ENCODE peak calls at places on chromosome 1, in five cellular contexts. One of them, this sample, is unnamed.
A peak's percentile ranks its signal among the peaks of the same experiment; 100 is the strongest.

GRCh38 chr1:37479255-37480124 is 5.1 kb downstream of the ZC3H12A start:
- DNase-seq in naive thymus-derived CD4-positive, alpha-beta T cell: peak; percentile 55
- DNase-seq in prostate gland: peak; percentile 94
- DNase-seq in upper lobe of right lung: peak; percentile 97
- DNase-seq in IMR-90: peak; percentile 90
- DNase-seq in this sample: peak; percentile 97

GRCh38 chr1:184520343-184520742 is 133.5 kb downstream of the C1orf21 start:
- DNase-seq in prostate gland: no peak
- DNase-seq in IMR-90: no peak
- DNase-seq in upper lobe of right lung: no peak
- DNase-seq in naive thymus-derived CD4-positive, alpha-beta T cell: no peak
- DNase-seq in this sample: no peak

GRCh38 chr1:228314658-228315483 is 91.8 kb downstream of the TRIM11 start:
- DNase-seq in IMR-90: no peak
- DNase-seq in naive thymus-derived CD4-positive, alpha-beta T cell: no peak
- DNase-seq in upper lobe of right lung: peak; percentile 50
- DNase-seq in prostate gland: no peak
- DNase-seq in this sample: no peak

GRCh38 chr1:32813941-32814739 is 3.0 kb downstream of the YARS1 start:
- DNase-seq in prostate gland: no peak
- DNase-seq in naive thymus-derived CD4-positive, alpha-beta T cell: no peak
- DNase-seq in IMR-90: peak; percentile 37
- DNase-seq in upper lobe of right lung: no peak
- DNase-seq in this sample: no peak

GRCh38 chr1:19123837-19124236 is 86.2 kb downstream of the UBR4 start:
- DNase-seq in IMR-90: no peak
- DNase-seq in naive thymus-derived CD4-positive, alpha-beta T cell: peak; percentile 15
- DNase-seq in upper lobe of right lung: no peak
- DNase-seq in prostate gland: no peak
- DNase-seq in this sample: peak; percentile 54

GRCh38 chr1:206101351-206101750 is 15.8 kb downstream of the AVPR1B start:
- DNase-seq in naive thymus-derived CD4-positive, alpha-beta T cell: no peak
- DNase-seq in IMR-90: no peak
- DNase-seq in upper lobe of right lung: no peak
- DNase-seq in prostate gland: no peak
- DNase-seq in this sample: no peak

GRCh38 chr1:151143057-151143435 is 3.4 kb downstream of the SEMA6C start:
- DNase-seq in naive thymus-derived CD4-positive, alpha-beta T cell: no peak
- DNase-seq in upper lobe of right lung: no peak
- DNase-seq in prostate gland: no peak
- DNase-seq in IMR-90: no peak
- DNase-seq in this sample: no peak

GRCh38 chr1:119978018-119978505 is 81.7 kb upstream of the ADAM30 start:
- DNase-seq in IMR-90: no peak
- DNase-seq in upper lobe of right lung: no peak
- DNase-seq in naive thymus-derived CD4-positive, alpha-beta T cell: no peak
- DNase-seq in prostate gland: no peak
- DNase-seq in this sample: no peak

GRCh38 chr1:14260480-14260879 is 338.0 kb upstream of the KAZN start:
- DNase-seq in naive thymus-derived CD4-positive, alpha-beta T cell: no peak
- DNase-seq in prostate gland: no peak
- DNase-seq in IMR-90: no peak
- DNase-seq in upper lobe of right lung: no peak
- DNase-seq in this sample: no peak

GRCh38 chr1:60746278-60746761 is 336.0 kb upstream of the NFIA start:
- DNase-seq in upper lobe of right lung: peak; percentile 53
- DNase-seq in naive thymus-derived CD4-positive, alpha-beta T cell: no peak
- DNase-seq in IMR-90: no peak
- DNase-seq in prostate gland: no peak
- DNase-seq in this sample: no peak

GRCh38 chr1:224637510-224637909 is 21.4 kb downstream of the CNIH3 start:
- DNase-seq in IMR-90: peak; percentile 95
- DNase-seq in prostate gland: no peak
- DNase-seq in naive thymus-derived CD4-positive, alpha-beta T cell: no peak
- DNase-seq in upper lobe of right lung: no peak
- DNase-seq in this sample: no peak

GRCh38 chr1:165456861-165457260 is 11.9 kb upstream of the RXRG start:
- DNase-seq in naive thymus-derived CD4-positive, alpha-beta T cell: no peak
- DNase-seq in upper lobe of right lung: no peak
- DNase-seq in IMR-90: no peak
- DNase-seq in prostate gland: no peak
- DNase-seq in this sample: no peak

GRCh38 chr1:25821112-25821476 is 1.3 kb downstream of the MTFR1L start:
- DNase-seq in naive thymus-derived CD4-positive, alpha-beta T cell: no peak
- DNase-seq in IMR-90: no peak
- DNase-seq in prostate gland: no peak
- DNase-seq in upper lobe of right lung: peak; percentile 46
- DNase-seq in this sample: no peak

GRCh38 chr1:83515566-83516169 is 483.3 kb downstream of the TTLL7 start:
- DNase-seq in naive thymus-derived CD4-positive, alpha-beta T cell: no peak
- DNase-seq in upper lobe of right lung: no peak
- DNase-seq in IMR-90: no peak
- DNase-seq in prostate gland: no peak
- DNase-seq in this sample: no peak

DNA sequence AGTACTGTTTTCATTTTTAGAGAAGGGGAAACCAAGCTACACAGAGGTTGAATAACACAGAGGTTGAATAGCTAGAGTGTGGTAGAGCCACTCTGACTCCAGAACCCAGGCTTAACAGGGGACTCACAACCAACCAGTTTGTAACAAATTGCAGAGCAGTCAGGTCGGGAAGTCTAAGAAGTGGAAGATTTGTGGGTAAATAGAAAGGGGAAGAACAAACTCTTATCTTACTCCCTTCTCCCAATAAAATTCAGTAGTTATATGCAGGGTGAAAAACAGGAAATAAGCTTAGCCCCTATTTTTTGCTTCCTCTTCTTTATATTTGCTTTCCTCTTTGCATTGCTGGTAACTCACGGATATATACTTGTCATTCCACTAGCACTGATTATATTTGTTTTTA is 23.2 kb downstream of the CDC42 start:
- DNase-seq in prostate gland: no peak
- DNase-seq in naive thymus-derived CD4-positive, alpha-beta T cell: no peak
- DNase-seq in IMR-90: no peak
- DNase-seq in upper lobe of right lung: no peak
- DNase-seq in this sample: no peak
- H3K27ac ChIP-seq in prostate gland: no peak overlapping the region
- H3K27ac ChIP-seq in naive thymus-derived CD4-positive, alpha-beta T cell: peak overlapping the region; percentile 53
- H3K27ac ChIP-seq in IMR-90: no peak overlapping the region
- H3K27ac ChIP-seq in upper lobe of right lung: peak overlapping the region; percentile 26
- H3K27ac ChIP-seq in this sample: peak overlapping the region; percentile 60

GRCh38 chr1:41687007-41687406 is 202.5 kb upstream of the EDN2 start:
- DNase-seq in upper lobe of right lung: peak; percentile 2
- DNase-seq in prostate gland: no peak
- DNase-seq in IMR-90: no peak
- DNase-seq in naive thymus-derived CD4-positive, alpha-beta T cell: no peak
- DNase-seq in this sample: no peak

GRCh38 chr1:41689139-41689538 is 204.7 kb upstream of the EDN2 start:
- DNase-seq in IMR-90: no peak
- DNase-seq in prostate gland: no peak
- DNase-seq in naive thymus-derived CD4-positive, alpha-beta T cell: no peak
- DNase-seq in upper lobe of right lung: peak; percentile 34
- DNase-seq in this sample: no peak

GRCh38 chr1:41691424-41691823 is 206.9 kb upstream of the EDN2 start:
- DNase-seq in upper lobe of right lung: no peak
- DNase-seq in prostate gland: no peak
- DNase-seq in IMR-90: no peak
- DNase-seq in naive thymus-derived CD4-positive, alpha-beta T cell: no peak
- DNase-seq in this sample: no peak

GRCh38 chr1:41690331-41690730 is 205.8 kb upstream of the EDN2 start:
- DNase-seq in IMR-90: no peak
- DNase-seq in naive thymus-derived CD4-positive, alpha-beta T cell: no peak
- DNase-seq in upper lobe of right lung: peak; percentile 36
- DNase-seq in prostate gland: no peak
- DNase-seq in this sample: no peak

DNA sequence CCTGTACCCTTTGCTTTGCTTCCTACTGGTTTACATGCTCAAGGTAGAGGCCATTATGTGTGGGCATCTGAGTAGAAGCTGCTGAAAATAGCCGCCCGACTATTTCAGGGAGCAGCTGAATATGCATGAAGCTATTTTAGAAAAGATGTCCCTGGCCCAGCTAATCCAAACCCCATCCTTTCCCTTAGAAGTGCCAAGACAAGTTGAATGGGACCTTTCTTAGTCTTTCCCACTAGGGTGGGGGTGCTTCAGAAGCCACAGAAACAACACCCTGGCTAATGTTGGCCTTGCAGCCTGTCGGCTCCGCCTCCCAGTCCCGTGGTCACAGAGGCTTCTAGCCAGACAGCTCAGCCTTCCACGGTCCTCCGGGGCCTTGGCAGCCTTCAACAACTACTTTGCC is 205.1 kb upstream of the EDN2 start:
- DNase-seq in upper lobe of right lung: peak; percentile 20
- DNase-seq in prostate gland: no peak
- DNase-seq in naive thymus-derived CD4-positive, alpha-beta T cell: no peak
- DNase-seq in IMR-90: no peak
- DNase-seq in this sample: no peak
- H3K27ac ChIP-seq in upper lobe of right lung: no peak overlapping the region
- H3K27ac ChIP-seq in prostate gland: no peak overlapping the region
- H3K27ac ChIP-seq in naive thymus-derived CD4-positive, alpha-beta T cell: no peak overlapping the region
- H3K27ac ChIP-seq in IMR-90: no peak overlapping the region
- H3K27ac ChIP-seq in this sample: no peak overlapping the region

GRCh38 chr1:44675186-44675585 is 672 bp downstream of the ARMH1 start:
- DNase-seq in upper lobe of right lung: peak; percentile 44
- DNase-seq in prostate gland: no peak
- DNase-seq in IMR-90: no peak
- DNase-seq in naive thymus-derived CD4-positive, alpha-beta T cell: no peak
- DNase-seq in this sample: no peak
- H3K27ac ChIP-seq in upper lobe of right lung: peak overlapping the region; percentile 97
- H3K27ac ChIP-seq in prostate gland: no peak overlapping the region
- H3K27ac ChIP-seq in IMR-90: no peak overlapping the region
- H3K27ac ChIP-seq in naive thymus-derived CD4-positive, alpha-beta T cell: no peak overlapping the region
- H3K27ac ChIP-seq in this sample: no peak overlapping the region

GRCh38 chr1:202235003-202235660 is 41.5 kb downstream of the LGR6 start:
- DNase-seq in upper lobe of right lung: no peak
- DNase-seq in IMR-90: no peak
- DNase-seq in prostate gland: no peak
- DNase-seq in naive thymus-derived CD4-positive, alpha-beta T cell: no peak
- DNase-seq in this sample: no peak

GRCh38 chr1:202233824-202234223 is 40.2 kb downstream of the LGR6 start:
- DNase-seq in upper lobe of right lung: no peak
- DNase-seq in IMR-90: no peak
- DNase-seq in prostate gland: no peak
- DNase-seq in naive thymus-derived CD4-positive, alpha-beta T cell: no peak
- DNase-seq in this sample: no peak

GRCh38 chr1:202237052-202237451 is 43.5 kb downstream of the LGR6 start:
- DNase-seq in prostate gland: no peak
- DNase-seq in upper lobe of right lung: peak; percentile 65
- DNase-seq in IMR-90: peak; percentile 15
- DNase-seq in naive thymus-derived CD4-positive, alpha-beta T cell: no peak
- DNase-seq in this sample: no peak

GRCh38 chr1:202234331-202235002 is 40.9 kb downstream of the LGR6 start:
- DNase-seq in prostate gland: no peak
- DNase-seq in upper lobe of right lung: no peak
- DNase-seq in naive thymus-derived CD4-positive, alpha-beta T cell: no peak
- DNase-seq in IMR-90: peak; percentile 37
- DNase-seq in this sample: no peak

DNA sequence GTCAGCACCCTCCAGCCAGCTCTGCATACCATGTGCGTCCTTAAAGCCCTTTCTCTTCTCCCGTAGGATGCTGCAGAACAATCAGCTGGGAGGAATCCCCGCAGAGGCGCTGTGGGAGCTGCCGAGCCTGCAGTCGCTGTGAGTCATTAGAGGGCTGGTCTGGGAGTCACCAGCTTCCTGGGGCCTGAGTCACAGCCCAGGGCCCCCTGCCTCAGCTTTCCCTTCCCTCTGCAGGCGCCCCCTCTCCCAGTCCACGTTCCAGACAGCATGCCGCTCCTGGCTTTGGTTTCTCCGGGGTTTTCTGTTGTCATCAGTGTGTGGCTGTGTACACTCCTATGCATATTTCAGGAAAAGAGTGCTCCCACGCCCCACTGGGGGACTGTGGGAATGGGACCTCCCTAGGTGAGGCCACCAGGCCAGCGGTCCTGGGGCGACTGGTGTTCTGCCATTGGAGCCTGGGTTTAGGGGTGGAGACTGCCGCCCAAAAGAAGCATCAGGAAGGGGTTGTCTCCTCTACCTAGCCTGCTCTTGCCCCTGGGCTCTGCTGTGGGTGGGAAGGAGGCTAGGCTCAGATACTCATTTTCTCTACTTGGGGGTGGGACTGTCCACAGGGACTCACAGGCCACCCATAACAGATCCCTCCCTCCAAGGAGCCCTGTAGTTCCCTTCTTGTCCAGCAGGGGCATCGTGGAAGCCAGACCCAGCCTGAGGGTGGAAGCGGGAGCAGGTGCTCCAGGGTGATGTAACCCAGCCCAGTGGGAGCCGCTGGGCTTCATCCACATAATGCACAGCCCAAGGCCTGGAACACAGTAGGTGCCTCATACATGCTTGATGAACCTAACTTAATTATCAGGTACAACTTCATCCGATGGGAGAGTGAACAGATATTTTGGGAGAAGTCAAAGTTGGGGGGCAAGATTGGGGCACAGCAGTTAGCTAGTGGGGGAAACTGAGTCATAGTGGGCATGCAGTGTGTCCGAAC is 42.5 kb downstream of the LGR6 start:
- DNase-seq in naive thymus-derived CD4-positive, alpha-beta T cell: peak; percentile 61
- DNase-seq in IMR-90: peak; percentile 96
- DNase-seq in upper lobe of right lung: peak; percentile 79
- DNase-seq in prostate gland: no peak
- DNase-seq in this sample: peak; percentile 57
- H3K27ac ChIP-seq in naive thymus-derived CD4-positive, alpha-beta T cell: no peak overlapping the region
- H3K27ac ChIP-seq in IMR-90: peak overlapping the region; percentile 35
- H3K27ac ChIP-seq in upper lobe of right lung: no peak overlapping the region
- H3K27ac ChIP-seq in prostate gland: no peak overlapping the region
- H3K27ac ChIP-seq in this sample: no peak overlapping the region

GRCh38 chr1:1680031-1680911 is 12.3 kb downstream of the SLC35E2B start:
- DNase-seq in upper lobe of right lung: no peak
- DNase-seq in naive thymus-derived CD4-positive, alpha-beta T cell: no peak
- DNase-seq in prostate gland: no peak
- DNase-seq in IMR-90: no peak
- DNase-seq in this sample: no peak
- H3K27ac ChIP-seq in upper lobe of right lung: no peak overlapping the region
- H3K27ac ChIP-seq in naive thymus-derived CD4-positive, alpha-beta T cell: no peak overlapping the region
- H3K27ac ChIP-seq in prostate gland: no peak overlapping the region
- H3K27ac ChIP-seq in IMR-90: no peak overlapping the region
- H3K27ac ChIP-seq in this sample: no peak overlapping the region

DNA sequence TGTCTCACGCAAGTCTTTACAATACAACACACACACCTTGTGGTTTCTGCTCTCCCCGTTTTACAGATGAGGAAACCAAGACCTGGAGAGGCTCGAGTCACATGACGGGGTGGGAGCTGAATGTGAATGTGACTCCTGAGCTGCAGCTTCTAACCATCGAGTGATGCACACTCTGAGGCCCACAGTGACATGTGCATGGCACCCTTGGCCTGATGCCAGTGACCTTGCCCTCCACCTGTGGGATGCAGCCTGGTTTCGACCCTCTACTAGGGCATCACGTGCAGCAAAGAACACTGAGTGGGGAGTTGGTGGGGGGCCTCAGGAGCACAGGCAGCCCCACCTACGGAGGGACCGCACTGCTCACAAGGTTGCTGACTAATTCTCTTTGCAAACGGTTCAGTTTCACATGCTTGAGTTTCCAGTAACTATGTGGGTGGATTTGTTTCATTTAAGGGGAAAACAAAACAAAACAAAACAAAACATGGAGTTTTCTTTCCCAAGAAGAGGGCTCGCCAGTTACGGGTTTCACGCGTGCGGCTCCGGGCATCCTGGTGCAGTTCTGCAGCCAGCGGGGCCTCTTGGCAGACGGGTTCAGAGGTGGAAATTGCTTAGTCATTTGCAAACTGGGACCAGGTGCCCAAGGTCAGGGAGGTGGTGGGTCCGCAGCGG is 22.9 kb downstream of the SPSB1 start:
- DNase-seq in prostate gland: no peak
- DNase-seq in IMR-90: peak; percentile 91
- DNase-seq in naive thymus-derived CD4-positive, alpha-beta T cell: no peak
- DNase-seq in upper lobe of right lung: no peak
- DNase-seq in this sample: no peak
- H3K27ac ChIP-seq in prostate gland: no peak overlapping the region
- H3K27ac ChIP-seq in IMR-90: peak overlapping the region; percentile 30
- H3K27ac ChIP-seq in naive thymus-derived CD4-positive, alpha-beta T cell: no peak overlapping the region
- H3K27ac ChIP-seq in upper lobe of right lung: no peak overlapping the region
- H3K27ac ChIP-seq in this sample: no peak overlapping the region